ENCODE peak calls at places on chromosomes 11 and 22, in eight cellular contexts. K is hepatic stellate cell, Y is Calu3, C is iPS-NIHi11, S is coronary artery, B is neuronal stem cell, O is OCI-LY7, W is M059J. R is an unnamed sample.

GRCh38 chr11:26931248-26931631 is 62.7 kb upstream of the FIBIN start:
- DNase-seq in K (no peak), Y (no peak), C (no peak), S (no peak), B (no peak), O (no peak), W (no peak), R (peak; percentile 35)

GRCh38 chr22:48639896-48640732 is 1187.6 kb downstream of the BRD1 start:
- DNase-seq in K (no peak), Y (no peak), C (no peak), S (no peak), B (no peak), O (no peak), W (no peak), R (peak; percentile 1)

GRCh38 chr22:39332441-39333064 is 13.1 kb upstream of the RPL3 start:
- DNase-seq in K (no peak), Y (peak; percentile 55), C (no peak), S (no peak), B (no peak), O (no peak), W (no peak), R (no peak)

GRCh38 chr11:19524171-19524671 is 188.4 kb upstream of the NAV2 start:
- DNase-seq in K (no peak), Y (peak; percentile 15), C (peak; percentile 32), S (no peak), B (no peak), O (no peak), W (no peak), R (peak; percentile 50)

GRCh38 chr11:66080055-66080817 is 10.2 kb downstream of the PACS1 start:
- DNase-seq in K (peak; percentile 80), Y (peak; percentile 37), C (no peak), S (no peak), B (no peak), O (no peak), W (peak; percentile 84), R (no peak)

GRCh38 chr11:125623064-125623463 is 1.9 kb upstream of the CHEK1 start:
- DNase-seq in K (no peak), Y (no peak), C (no peak), S (no peak), B (no peak), O (no peak), W (no peak), R (peak; percentile 2)

GRCh38 chr22:35324762-35325161 is 25.1 kb downstream of the TOM1 start:
- DNase-seq in K (no peak), Y (no peak), C (no peak), S (no peak), B (no peak), O (no peak), W (no peak), R (no peak)

GRCh38 chr11:47523491-47524199 is 29.3 kb downstream of the CELF1 start:
- DNase-seq in K (peak; percentile 75), Y (peak; percentile 48), C (peak; percentile 26), S (no peak), B (no peak), O (no peak), W (peak; percentile 90), R (no peak)

GRCh38 chr11:71369411-71369810 is 78.8 kb downstream of the DHCR7 start:
- DNase-seq in K (no peak), Y (no peak), C (no peak), S (no peak), B (no peak), O (no peak), W (no peak), R (no peak)

GRCh38 chr11:45872513-45873356 is 12.7 kb upstream of the MAPK8IP1 start:
- DNase-seq in K (peak; percentile 87), Y (peak; percentile 60), C (peak; percentile 91), S (no peak), B (peak; percentile 72), O (peak; percentile 55), W (peak; percentile 82), R (peak; percentile 81)

GRCh38 chr22:47089374-47089773 is 326.9 kb downstream of the TBC1D22A start:
- DNase-seq in K (no peak), Y (no peak), C (no peak), S (no peak), B (no peak), O (no peak), W (no peak), R (no peak)

GRCh38 chr11:44638032-44638431 is 72.6 kb downstream of the CD82 start:
- DNase-seq in K (no peak), Y (no peak), C (no peak), S (no peak), B (no peak), O (no peak), W (no peak), R (no peak)

GRCh38 chr22:36039125-36039524 is 10.5 kb upstream of the RBFOX2 start:
- DNase-seq in K (no peak), Y (no peak), C (no peak), S (no peak), B (no peak), O (no peak), W (no peak), R (no peak)

GRCh38 chr11:13680501-13681264 is 12.2 kb downstream of the FAR1 start:
- DNase-seq in K (no peak), Y (no peak), C (no peak), S (no peak), B (no peak), O (peak; percentile 12), W (no peak), R (no peak)

GRCh38 chr11:67606150-67606476 is 623 bp upstream of the NDUFV1 start:
- DNase-seq in K (peak; percentile 55), Y (no peak), C (no peak), S (peak; percentile 72), B (no peak), O (no peak), W (peak; percentile 20), R (peak; percentile 63)

GRCh38 chr11:12272821-12273617 is 104.4 kb upstream of the PARVA start:
- DNase-seq in K (peak; percentile 73), Y (no peak), C (no peak), S (peak; percentile 73), B (no peak), O (no peak), W (peak; percentile 86), R (no peak)

GRCh38 chr11:10211470-10211869 is 82.5 kb downstream of the SBF2 start:
- DNase-seq in K (no peak), Y (no peak), C (no peak), S (no peak), B (no peak), O (no peak), W (no peak), R (no peak)

GRCh38 chr22:19962909-19963806 is 21.5 kb upstream of the TXNRD2 start:
- DNase-seq in K (no peak), Y (peak; percentile 97), C (peak; percentile 65), S (no peak), B (no peak), O (no peak), W (peak; percentile 92), R (no peak)

GRCh38 chr11:129853508-129854228 is 38.0 kb downstream of the TMEM45B start:
- DNase-seq in K (no peak), Y (peak; percentile 74), C (no peak), S (no peak), B (no peak), O (peak; percentile 52), W (peak; percentile 34), R (no peak)

GRCh38 chr22:18109410-18110193 is 1.0 kb upstream of the TUBA8 start:
- DNase-seq in K (no peak), Y (no peak), C (no peak), S (no peak), B (no peak), O (no peak), W (no peak), R (no peak)

GRCh38 chr11:134118016-134118415 is 49.1 kb downstream of the JAM3 start:
- DNase-seq in K (no peak), Y (no peak), C (no peak), S (no peak), B (no peak), O (no peak), W (no peak), R (no peak)